ENCODE peak calls at places on chromosome 14, in five cellular contexts. One of them, this sample, is unnamed.
A peak's percentile ranks its signal among the peaks of the same experiment; 100 is the strongest.

GRCh38 chr14:32072701-32073100 is 4.4 kb upstream of the ARHGAP5 start:
- DNase-seq in effector memory CD4-positive, alpha-beta T cell: no peak
- DNase-seq in PC-9: no peak
- DNase-seq in kidney: no peak
- DNase-seq in CD8-positive, alpha-beta T cell: no peak
- DNase-seq in this sample: no peak

GRCh38 chr14:33959692-33960151 is 8.8 kb upstream of the EGLN3 start:
- DNase-seq in effector memory CD4-positive, alpha-beta T cell: no peak
- DNase-seq in PC-9: no peak
- DNase-seq in kidney: no peak
- DNase-seq in CD8-positive, alpha-beta T cell: no peak
- DNase-seq in this sample: no peak

GRCh38 chr14:44699391-44699790 is 192.3 kb upstream of the FSCB start:
- DNase-seq in effector memory CD4-positive, alpha-beta T cell: no peak
- DNase-seq in PC-9: no peak
- DNase-seq in kidney: peak; percentile 31
- DNase-seq in CD8-positive, alpha-beta T cell: no peak
- DNase-seq in this sample: no peak

GRCh38 chr14:44149597-44149996 is 357.5 kb downstream of the FSCB start:
- DNase-seq in effector memory CD4-positive, alpha-beta T cell: no peak
- DNase-seq in PC-9: no peak
- DNase-seq in kidney: no peak
- DNase-seq in CD8-positive, alpha-beta T cell: no peak
- DNase-seq in this sample: no peak

GRCh38 chr14:89956294-89957009 is 725 bp downstream of the TDP1 start:
- DNase-seq in effector memory CD4-positive, alpha-beta T cell: peak; percentile 73
- DNase-seq in PC-9: peak; percentile 70
- DNase-seq in kidney: peak; percentile 80
- DNase-seq in CD8-positive, alpha-beta T cell: peak; percentile 88
- DNase-seq in this sample: peak; percentile 44

GRCh38 chr14:21024668-21025373 is at the start of gene NDRG2:
- DNase-seq in effector memory CD4-positive, alpha-beta T cell: peak; percentile 70
- DNase-seq in PC-9: no peak
- DNase-seq in kidney: peak; percentile 95
- DNase-seq in CD8-positive, alpha-beta T cell: peak; percentile 80
- DNase-seq in this sample: peak; percentile 89

GRCh38 chr14:36579001-36579555 is 3.3 kb downstream of the NKX2-8 start:
- DNase-seq in effector memory CD4-positive, alpha-beta T cell: no peak
- DNase-seq in PC-9: no peak
- DNase-seq in kidney: no peak
- DNase-seq in CD8-positive, alpha-beta T cell: no peak
- DNase-seq in this sample: no peak

GRCh38 chr14:78764240-78764639 is 594.1 kb downstream of the NRXN3 start:
- DNase-seq in effector memory CD4-positive, alpha-beta T cell: no peak
- DNase-seq in PC-9: no peak
- DNase-seq in kidney: no peak
- DNase-seq in CD8-positive, alpha-beta T cell: no peak
- DNase-seq in this sample: no peak

GRCh38 chr14:101114726-101115481 is 211.4 kb upstream of the RTL1 start:
- DNase-seq in effector memory CD4-positive, alpha-beta T cell: no peak
- DNase-seq in PC-9: no peak
- DNase-seq in kidney: peak; percentile 49
- DNase-seq in CD8-positive, alpha-beta T cell: no peak
- DNase-seq in this sample: no peak

GRCh38 chr14:48914382-48914781 is 671.8 kb downstream of the RPS29 start:
- DNase-seq in effector memory CD4-positive, alpha-beta T cell: no peak
- DNase-seq in PC-9: no peak
- DNase-seq in kidney: no peak
- DNase-seq in CD8-positive, alpha-beta T cell: no peak
- DNase-seq in this sample: no peak

GRCh38 chr14:94132285-94132887 is 3.0 kb upstream of the IFI27L2 start:
- DNase-seq in effector memory CD4-positive, alpha-beta T cell: peak; percentile 18
- DNase-seq in PC-9: peak; percentile 37
- DNase-seq in kidney: no peak
- DNase-seq in CD8-positive, alpha-beta T cell: peak; percentile 47
- DNase-seq in this sample: no peak

GRCh38 chr14:33661071-33661470 is 289.8 kb downstream of the EGLN3 start:
- DNase-seq in effector memory CD4-positive, alpha-beta T cell: no peak
- DNase-seq in PC-9: no peak
- DNase-seq in kidney: no peak
- DNase-seq in CD8-positive, alpha-beta T cell: no peak
- DNase-seq in this sample: no peak

GRCh38 chr14:39266589-39266870 is 32.8 kb downstream of the MIA2 start:
- DNase-seq in effector memory CD4-positive, alpha-beta T cell: no peak
- DNase-seq in PC-9: no peak
- DNase-seq in kidney: no peak
- DNase-seq in CD8-positive, alpha-beta T cell: no peak
- DNase-seq in this sample: peak; percentile 39

GRCh38 chr14:23055621-23056256 is 1.6 kb downstream of the CDH24 start:
- DNase-seq in effector memory CD4-positive, alpha-beta T cell: no peak
- DNase-seq in PC-9: no peak
- DNase-seq in kidney: peak; percentile 72
- DNase-seq in CD8-positive, alpha-beta T cell: no peak
- DNase-seq in this sample: no peak

GRCh38 chr14:63867926-63868921 is 15.4 kb downstream of the SYNE2 start:
- DNase-seq in effector memory CD4-positive, alpha-beta T cell: no peak
- DNase-seq in PC-9: peak; percentile 79
- DNase-seq in kidney: no peak
- DNase-seq in CD8-positive, alpha-beta T cell: peak; percentile 34
- DNase-seq in this sample: no peak

GRCh38 chr14:81386379-81386778 is 13.7 kb downstream of the STON2 start:
- DNase-seq in effector memory CD4-positive, alpha-beta T cell: no peak
- DNase-seq in PC-9: no peak
- DNase-seq in kidney: no peak
- DNase-seq in CD8-positive, alpha-beta T cell: no peak
- DNase-seq in this sample: no peak

GRCh38 chr14:22836301-22837058 is at the start of gene MMP14:
- DNase-seq in effector memory CD4-positive, alpha-beta T cell: no peak
- DNase-seq in PC-9: no peak
- DNase-seq in kidney: peak; percentile 90
- DNase-seq in CD8-positive, alpha-beta T cell: no peak
- DNase-seq in this sample: peak; percentile 85

GRCh38 chr14:38045461-38045860 is 162.2 kb upstream of the SSTR1 start:
- DNase-seq in effector memory CD4-positive, alpha-beta T cell: no peak
- DNase-seq in PC-9: no peak
- DNase-seq in kidney: no peak
- DNase-seq in CD8-positive, alpha-beta T cell: no peak
- DNase-seq in this sample: no peak

GRCh38 chr14:67965684-67966083 is 146.1 kb downstream of the RAD51B start:
- DNase-seq in effector memory CD4-positive, alpha-beta T cell: no peak
- DNase-seq in PC-9: no peak
- DNase-seq in kidney: no peak
- DNase-seq in CD8-positive, alpha-beta T cell: no peak
- DNase-seq in this sample: no peak

GRCh38 chr14:25056688-25057078 is 6.7 kb upstream of the STXBP6 start:
- DNase-seq in effector memory CD4-positive, alpha-beta T cell: no peak
- DNase-seq in PC-9: no peak
- DNase-seq in kidney: no peak
- DNase-seq in CD8-positive, alpha-beta T cell: no peak
- DNase-seq in this sample: no peak

GRCh38 chr14:99589651-99590530 is 14.1 kb downstream of the CCDC85C start:
- DNase-seq in effector memory CD4-positive, alpha-beta T cell: no peak
- DNase-seq in PC-9: no peak
- DNase-seq in kidney: no peak
- DNase-seq in CD8-positive, alpha-beta T cell: no peak
- DNase-seq in this sample: no peak

GRCh38 chr14:80956105-80956504 is 684 bp downstream of the TSHR start:
- DNase-seq in effector memory CD4-positive, alpha-beta T cell: no peak
- DNase-seq in PC-9: no peak
- DNase-seq in kidney: no peak
- DNase-seq in CD8-positive, alpha-beta T cell: no peak
- DNase-seq in this sample: no peak

GRCh38 chr14:23186913-23187654 is 3.6 kb upstream of the SLC7A8 start:
- DNase-seq in effector memory CD4-positive, alpha-beta T cell: no peak
- DNase-seq in PC-9: peak; percentile 41
- DNase-seq in kidney: no peak
- DNase-seq in CD8-positive, alpha-beta T cell: no peak
- DNase-seq in this sample: peak; percentile 69

GRCh38 chr14:44041700-44042099 is 465.4 kb downstream of the FSCB start:
- DNase-seq in effector memory CD4-positive, alpha-beta T cell: no peak
- DNase-seq in PC-9: no peak
- DNase-seq in kidney: no peak
- DNase-seq in CD8-positive, alpha-beta T cell: no peak
- DNase-seq in this sample: no peak

GRCh38 chr14:90551733-90552464 is 155.1 kb downstream of the CALM1 start:
- DNase-seq in effector memory CD4-positive, alpha-beta T cell: no peak
- DNase-seq in PC-9: no peak
- DNase-seq in kidney: no peak
- DNase-seq in CD8-positive, alpha-beta T cell: no peak
- DNase-seq in this sample: no peak

GRCh38 chr14:68535404-68536024 is 257.4 kb downstream of the ZFP36L1 start:
- DNase-seq in effector memory CD4-positive, alpha-beta T cell: no peak
- DNase-seq in PC-9: peak; percentile 64
- DNase-seq in kidney: no peak
- DNase-seq in CD8-positive, alpha-beta T cell: no peak
- DNase-seq in this sample: no peak

GRCh38 chr14:51328089-51328941 is 88.3 kb downstream of the TMX1 start:
- DNase-seq in effector memory CD4-positive, alpha-beta T cell: no peak
- DNase-seq in PC-9: no peak
- DNase-seq in kidney: no peak
- DNase-seq in CD8-positive, alpha-beta T cell: no peak
- DNase-seq in this sample: peak; percentile 77

GRCh38 chr14:28245216-28245615 is 521.4 kb upstream of the FOXG1 start:
- DNase-seq in effector memory CD4-positive, alpha-beta T cell: no peak
- DNase-seq in PC-9: no peak
- DNase-seq in kidney: no peak
- DNase-seq in CD8-positive, alpha-beta T cell: no peak
- DNase-seq in this sample: no peak

GRCh38 chr14:103136388-103137271 is 13.4 kb downstream of the TNFAIP2 start:
- DNase-seq in effector memory CD4-positive, alpha-beta T cell: no peak
- DNase-seq in PC-9: peak; percentile 96
- DNase-seq in kidney: peak; percentile 73
- DNase-seq in CD8-positive, alpha-beta T cell: no peak
- DNase-seq in this sample: peak; percentile 69

GRCh38 chr14:44379292-44379977 is 127.6 kb downstream of the FSCB start:
- DNase-seq in effector memory CD4-positive, alpha-beta T cell: no peak
- DNase-seq in PC-9: no peak
- DNase-seq in kidney: no peak
- DNase-seq in CD8-positive, alpha-beta T cell: no peak
- DNase-seq in this sample: no peak

GRCh38 chr14:90530523-90530922 is 133.7 kb downstream of the CALM1 start:
- DNase-seq in effector memory CD4-positive, alpha-beta T cell: no peak
- DNase-seq in PC-9: no peak
- DNase-seq in kidney: peak; percentile 21
- DNase-seq in CD8-positive, alpha-beta T cell: no peak
- DNase-seq in this sample: no peak

GRCh38 chr14:69529563-69529962 is 45.0 kb downstream of the PLEKHD1 start:
- DNase-seq in effector memory CD4-positive, alpha-beta T cell: no peak
- DNase-seq in PC-9: no peak
- DNase-seq in kidney: no peak
- DNase-seq in CD8-positive, alpha-beta T cell: no peak
- DNase-seq in this sample: no peak

GRCh38 chr14:80266930-80267329 is 55.6 kb upstream of the DIO2 start:
- DNase-seq in effector memory CD4-positive, alpha-beta T cell: no peak
- DNase-seq in PC-9: no peak
- DNase-seq in kidney: no peak
- DNase-seq in CD8-positive, alpha-beta T cell: no peak
- DNase-seq in this sample: no peak

GRCh38 chr14:94041551-94042346 is 15.6 kb downstream of the OTUB2 start:
- DNase-seq in effector memory CD4-positive, alpha-beta T cell: no peak
- DNase-seq in PC-9: no peak
- DNase-seq in kidney: peak; percentile 79
- DNase-seq in CD8-positive, alpha-beta T cell: no peak
- DNase-seq in this sample: no peak

GRCh38 chr14:97777622-97778021 is 980.4 kb downstream of the VRK1 start:
- DNase-seq in effector memory CD4-positive, alpha-beta T cell: no peak
- DNase-seq in PC-9: no peak
- DNase-seq in kidney: no peak
- DNase-seq in CD8-positive, alpha-beta T cell: peak; percentile 41
- DNase-seq in this sample: no peak

GRCh38 chr14:78701246-78701645 is 531.1 kb downstream of the NRXN3 start:
- DNase-seq in effector memory CD4-positive, alpha-beta T cell: no peak
- DNase-seq in PC-9: no peak
- DNase-seq in kidney: no peak
- DNase-seq in CD8-positive, alpha-beta T cell: no peak
- DNase-seq in this sample: no peak

GRCh38 chr14:102910442-102910841 is 12.0 kb upstream of the AMN start:
- DNase-seq in effector memory CD4-positive, alpha-beta T cell: no peak
- DNase-seq in PC-9: no peak
- DNase-seq in kidney: peak; percentile 62
- DNase-seq in CD8-positive, alpha-beta T cell: no peak
- DNase-seq in this sample: no peak

GRCh38 chr14:105090493-105091334 is 25.5 kb upstream of the GPR132 start:
- DNase-seq in effector memory CD4-positive, alpha-beta T cell: peak; percentile 67
- DNase-seq in PC-9: peak; percentile 80
- DNase-seq in kidney: peak; percentile 94
- DNase-seq in CD8-positive, alpha-beta T cell: peak; percentile 80
- DNase-seq in this sample: peak; percentile 75
- H3K27ac ChIP-seq in effector memory CD4-positive, alpha-beta T cell: no peak overlapping the region
- H3K27ac ChIP-seq in PC-9: peak overlapping the region; percentile 83
- H3K27ac ChIP-seq in kidney: peak overlapping the region; percentile 75
- H3K27ac ChIP-seq in CD8-positive, alpha-beta T cell: no peak overlapping the region
- H3K27ac ChIP-seq in this sample: peak overlapping the region; percentile 97

GRCh38 chr14:55399912-55400311 is 11.7 kb downstream of the ATG14 start:
- DNase-seq in effector memory CD4-positive, alpha-beta T cell: no peak
- DNase-seq in PC-9: no peak
- DNase-seq in kidney: no peak
- DNase-seq in CD8-positive, alpha-beta T cell: no peak
- DNase-seq in this sample: no peak
- H3K4me1 ChIP-seq in effector memory CD4-positive, alpha-beta T cell: no peaks in the 10 kb centered on the region
- H3K4me1 ChIP-seq in PC-9: peaks cover 12% of the 10 kb centered on the region
- H3K4me1 ChIP-seq in kidney: no peaks in the 10 kb centered on the region
- H3K4me1 ChIP-seq in CD8-positive, alpha-beta T cell: peaks cover 3% of the 10 kb centered on the region
- H3K4me1 ChIP-seq in this sample: no peaks in the 10 kb centered on the region

GRCh38 chr14:92401561-92401960 is 78.6 kb downstream of the SLC24A4 start:
- DNase-seq in effector memory CD4-positive, alpha-beta T cell: no peak
- DNase-seq in PC-9: no peak
- DNase-seq in kidney: no peak
- DNase-seq in CD8-positive, alpha-beta T cell: no peak
- DNase-seq in this sample: no peak
- H3K27ac ChIP-seq in effector memory CD4-positive, alpha-beta T cell: no peak overlapping the region
- H3K27ac ChIP-seq in PC-9: no peak overlapping the region
- H3K27ac ChIP-seq in kidney: no peak overlapping the region
- H3K27ac ChIP-seq in CD8-positive, alpha-beta T cell: no peak overlapping the region
- H3K27ac ChIP-seq in this sample: no peak overlapping the region

GRCh38 chr14:96267336-96267735 is 11.3 kb downstream of the BDKRB1 start:
- DNase-seq in effector memory CD4-positive, alpha-beta T cell: no peak
- DNase-seq in PC-9: no peak
- DNase-seq in kidney: no peak
- DNase-seq in CD8-positive, alpha-beta T cell: no peak
- DNase-seq in this sample: peak; percentile 38
- H3K4me1 ChIP-seq in effector memory CD4-positive, alpha-beta T cell: no peaks in the 10 kb centered on the region
- H3K4me1 ChIP-seq in PC-9: peaks cover 64% of the 10 kb centered on the region
- H3K4me1 ChIP-seq in kidney: no peaks in the 10 kb centered on the region
- H3K4me1 ChIP-seq in CD8-positive, alpha-beta T cell: no peaks in the 10 kb centered on the region
- H3K4me1 ChIP-seq in this sample: peaks cover 6% of the 10 kb centered on the region

This sample was measured in uterus.